ENCODE peak calls at places on chromosome 3, in five cellular contexts. One of them, this sample, is unnamed.

GRCh38 chr3:123352134-123352554 is 96.7 kb downstream of the ADCY5 start:
- DNase-seq in GM13976: no peak
- DNase-seq in fibroblast of pulmonary artery: no peak
- DNase-seq in RWPE1: no peak
- DNase-seq in fibroblast of lung: no peak
- DNase-seq in this sample: no peak

GRCh38 chr3:12532182-12532581 is 13.1 kb downstream of the MKRN2OS start:
- DNase-seq in fibroblast of lung: no peak
- DNase-seq in fibroblast of pulmonary artery: no peak
- DNase-seq in GM13976: no peak
- DNase-seq in RWPE1: no peak
- DNase-seq in this sample: no peak

GRCh38 chr3:4730734-4731133 is 237.6 kb downstream of the ITPR1 start:
- DNase-seq in fibroblast of pulmonary artery: no peak
- DNase-seq in GM13976: no peak
- DNase-seq in fibroblast of lung: no peak
- DNase-seq in RWPE1: no peak
- DNase-seq in this sample: no peak

GRCh38 chr3:125125822-125126245 is 70.0 kb upstream of the HEG1 start:
- DNase-seq in RWPE1: peak; percentile 46
- DNase-seq in fibroblast of lung: peak; percentile 94
- DNase-seq in fibroblast of pulmonary artery: peak; percentile 95
- DNase-seq in GM13976: no peak
- DNase-seq in this sample: no peak

GRCh38 chr3:81349941-81350340 is 411.5 kb downstream of the GBE1 start:
- DNase-seq in GM13976: no peak
- DNase-seq in fibroblast of pulmonary artery: no peak
- DNase-seq in RWPE1: no peak
- DNase-seq in fibroblast of lung: no peak
- DNase-seq in this sample: no peak

GRCh38 chr3:62527484-62527883 is 154.1 kb upstream of the FEZF2 start:
- DNase-seq in RWPE1: no peak
- DNase-seq in GM13976: no peak
- DNase-seq in fibroblast of lung: no peak
- DNase-seq in fibroblast of pulmonary artery: no peak
- DNase-seq in this sample: no peak

GRCh38 chr3:180040966-180041365 is 4.2 kb upstream of the PEX5L start:
- DNase-seq in RWPE1: no peak
- DNase-seq in fibroblast of pulmonary artery: no peak
- DNase-seq in fibroblast of lung: no peak
- DNase-seq in GM13976: no peak
- DNase-seq in this sample: no peak

GRCh38 chr3:98741121-98741716 is 21.9 kb upstream of the ST3GAL6 start:
- DNase-seq in RWPE1: peak; percentile 36
- DNase-seq in fibroblast of pulmonary artery: peak; percentile 83
- DNase-seq in GM13976: no peak
- DNase-seq in fibroblast of lung: peak; percentile 50
- DNase-seq in this sample: no peak

GRCh38 chr3:72949016-72949415 is 47.6 kb upstream of the PPP4R2 start:
- DNase-seq in RWPE1: no peak
- DNase-seq in fibroblast of pulmonary artery: no peak
- DNase-seq in fibroblast of lung: no peak
- DNase-seq in GM13976: no peak
- DNase-seq in this sample: no peak

GRCh38 chr3:40615916-40616315 is 91.2 kb downstream of the ZNF621 start:
- DNase-seq in RWPE1: no peak
- DNase-seq in fibroblast of pulmonary artery: no peak
- DNase-seq in GM13976: no peak
- DNase-seq in fibroblast of lung: no peak
- DNase-seq in this sample: no peak

GRCh38 chr3:46442591-46443530 is 21.8 kb downstream of the LTF start:
- DNase-seq in RWPE1: peak; percentile 37
- DNase-seq in GM13976: peak; percentile 66
- DNase-seq in fibroblast of pulmonary artery: no peak
- DNase-seq in fibroblast of lung: peak; percentile 60
- DNase-seq in this sample: peak; percentile 31

GRCh38 chr3:51434746-51435323 is 43.8 kb downstream of the RBM15B start:
- DNase-seq in fibroblast of pulmonary artery: peak; percentile 72
- DNase-seq in GM13976: peak; percentile 63
- DNase-seq in RWPE1: peak; percentile 8
- DNase-seq in fibroblast of lung: peak; percentile 53
- DNase-seq in this sample: peak; percentile 26

GRCh38 chr3:66153471-66153870 is 67.3 kb upstream of the SLC25A26 start:
- DNase-seq in fibroblast of lung: no peak
- DNase-seq in RWPE1: no peak
- DNase-seq in fibroblast of pulmonary artery: peak; percentile 6
- DNase-seq in GM13976: no peak
- DNase-seq in this sample: no peak

GRCh38 chr3:189772584-189772983 is 141.4 kb downstream of the TP63 start:
- DNase-seq in fibroblast of lung: peak; percentile 6
- DNase-seq in GM13976: no peak
- DNase-seq in RWPE1: no peak
- DNase-seq in fibroblast of pulmonary artery: peak; percentile 10
- DNase-seq in this sample: no peak

GRCh38 chr3:124834723-124835718 is 52.1 kb downstream of the ITGB5 start:
- DNase-seq in fibroblast of lung: peak; percentile 91
- DNase-seq in fibroblast of pulmonary artery: peak; percentile 90
- DNase-seq in GM13976: peak; percentile 75
- DNase-seq in RWPE1: peak; percentile 72
- DNase-seq in this sample: peak; percentile 23

GRCh38 chr3:32401541-32402052 is 9.9 kb downstream of the CMTM7 start:
- DNase-seq in GM13976: peak; percentile 72
- DNase-seq in RWPE1: no peak
- DNase-seq in fibroblast of lung: peak; percentile 70
- DNase-seq in fibroblast of pulmonary artery: peak; percentile 87
- DNase-seq in this sample: peak; percentile 79

GRCh38 chr3:5087209-5087608 is 34.9 kb upstream of the ARL8B start:
- DNase-seq in fibroblast of lung: no peak
- DNase-seq in GM13976: no peak
- DNase-seq in fibroblast of pulmonary artery: no peak
- DNase-seq in RWPE1: no peak
- DNase-seq in this sample: no peak

GRCh38 chr3:111484666-111485065 is 57.3 kb upstream of the CD96 start:
- DNase-seq in fibroblast of lung: peak; percentile 94
- DNase-seq in GM13976: no peak
- DNase-seq in fibroblast of pulmonary artery: peak; percentile 79
- DNase-seq in RWPE1: no peak
- DNase-seq in this sample: no peak

GRCh38 chr3:15269091-15269989 is 63.0 kb downstream of the SH3BP5 start:
- DNase-seq in GM13976: peak; percentile 85
- DNase-seq in fibroblast of lung: peak; percentile 92
- DNase-seq in RWPE1: peak; percentile 96
- DNase-seq in fibroblast of pulmonary artery: peak; percentile 96
- DNase-seq in this sample: no peak

GRCh38 chr3:116153174-116153573 is 292.1 kb downstream of the LSAMP start:
- DNase-seq in fibroblast of lung: peak; percentile 35
- DNase-seq in fibroblast of pulmonary artery: peak; percentile 4
- DNase-seq in RWPE1: no peak
- DNase-seq in GM13976: no peak
- DNase-seq in this sample: no peak

GRCh38 chr3:79467721-79468120 is 300.1 kb downstream of the ROBO1 start:
- DNase-seq in fibroblast of lung: no peak
- DNase-seq in GM13976: no peak
- DNase-seq in fibroblast of pulmonary artery: no peak
- DNase-seq in RWPE1: peak; percentile 29
- DNase-seq in this sample: no peak

GRCh38 chr3:66353530-66353929 is 132.7 kb downstream of the SLC25A26 start:
- DNase-seq in GM13976: no peak
- DNase-seq in RWPE1: no peak
- DNase-seq in fibroblast of lung: peak; percentile 34
- DNase-seq in fibroblast of pulmonary artery: peak; percentile 48
- DNase-seq in this sample: no peak

GRCh38 chr3:53158700-53159414 is 2.2 kb upstream of the PRKCD start:
- DNase-seq in RWPE1: no peak
- DNase-seq in GM13976: no peak
- DNase-seq in fibroblast of pulmonary artery: peak; percentile 31
- DNase-seq in fibroblast of lung: no peak
- DNase-seq in this sample: no peak

GRCh38 chr3:13082677-13083076 is 9.4 kb upstream of the IQSEC1 start:
- DNase-seq in fibroblast of lung: no peak
- DNase-seq in GM13976: no peak
- DNase-seq in RWPE1: no peak
- DNase-seq in fibroblast of pulmonary artery: no peak
- DNase-seq in this sample: no peak

GRCh38 chr3:21894459-21895083 is 143.6 kb upstream of the ZNF385D start:
- DNase-seq in GM13976: no peak
- DNase-seq in fibroblast of lung: peak; percentile 62
- DNase-seq in fibroblast of pulmonary artery: peak; percentile 57
- DNase-seq in RWPE1: peak; percentile 0
- DNase-seq in this sample: peak; percentile 7

GRCh38 chr3:94098487-94098886 is 35.6 kb downstream of the NSUN3 start:
- DNase-seq in fibroblast of pulmonary artery: peak; percentile 91
- DNase-seq in fibroblast of lung: no peak
- DNase-seq in RWPE1: no peak
- DNase-seq in GM13976: no peak
- DNase-seq in this sample: no peak

GRCh38 chr3:126127452-126127851 is 43.5 kb upstream of the SLC41A3 start:
- DNase-seq in fibroblast of pulmonary artery: no peak
- DNase-seq in GM13976: no peak
- DNase-seq in fibroblast of lung: no peak
- DNase-seq in RWPE1: no peak
- DNase-seq in this sample: no peak

GRCh38 chr3:42159147-42159546 is 68.0 kb downstream of the TRAK1 start:
- DNase-seq in RWPE1: no peak
- DNase-seq in fibroblast of pulmonary artery: no peak
- DNase-seq in GM13976: no peak
- DNase-seq in fibroblast of lung: no peak
- DNase-seq in this sample: no peak

GRCh38 chr3:109803274-109803673 is 465.9 kb upstream of the DPPA4 start:
- DNase-seq in RWPE1: peak; percentile 13
- DNase-seq in fibroblast of pulmonary artery: no peak
- DNase-seq in GM13976: no peak
- DNase-seq in fibroblast of lung: no peak
- DNase-seq in this sample: no peak
- TF ChIP-seq CTCF in RWPE1: no peak
- TF ChIP-seq CTCF in fibroblast of pulmonary artery: peak; percentile 53
- TF ChIP-seq CTCF in GM13976: no peak
- TF ChIP-seq CTCF in fibroblast of lung: peak; percentile 34
- TF ChIP-seq CTCF in this sample: peak; percentile 39

GRCh38 chr3:141844812-141845211 is 31.6 kb upstream of the ATP1B3 start:
- DNase-seq in GM13976: no peak
- DNase-seq in RWPE1: no peak
- DNase-seq in fibroblast of lung: no peak
- DNase-seq in fibroblast of pulmonary artery: no peak
- DNase-seq in this sample: no peak

GRCh38 chr3:141844108-141844507 is 32.3 kb upstream of the ATP1B3 start:
- DNase-seq in GM13976: no peak
- DNase-seq in RWPE1: no peak
- DNase-seq in fibroblast of pulmonary artery: no peak
- DNase-seq in fibroblast of lung: no peak
- DNase-seq in this sample: no peak

GRCh38 chr3:141846050-141846433 is 30.4 kb upstream of the ATP1B3 start:
- DNase-seq in fibroblast of pulmonary artery: no peak
- DNase-seq in GM13976: no peak
- DNase-seq in RWPE1: no peak
- DNase-seq in fibroblast of lung: no peak
- DNase-seq in this sample: no peak

GRCh38 chr3:141849056-141849814 is 27.2 kb upstream of the ATP1B3 start:
- DNase-seq in GM13976: no peak
- DNase-seq in RWPE1: no peak
- DNase-seq in fibroblast of pulmonary artery: no peak
- DNase-seq in fibroblast of lung: no peak
- DNase-seq in this sample: no peak

GRCh38 chr3:141845407-141846049 is 30.9 kb upstream of the ATP1B3 start:
- DNase-seq in GM13976: no peak
- DNase-seq in RWPE1: no peak
- DNase-seq in fibroblast of pulmonary artery: no peak
- DNase-seq in fibroblast of lung: no peak
- DNase-seq in this sample: peak; percentile 9
- TF ChIP-seq CTCF in GM13976: no peak
- TF ChIP-seq CTCF in RWPE1: no peak
- TF ChIP-seq CTCF in fibroblast of pulmonary artery: no peak
- TF ChIP-seq CTCF in fibroblast of lung: no peak
- TF ChIP-seq CTCF in this sample: peak; percentile 21

DNA sequence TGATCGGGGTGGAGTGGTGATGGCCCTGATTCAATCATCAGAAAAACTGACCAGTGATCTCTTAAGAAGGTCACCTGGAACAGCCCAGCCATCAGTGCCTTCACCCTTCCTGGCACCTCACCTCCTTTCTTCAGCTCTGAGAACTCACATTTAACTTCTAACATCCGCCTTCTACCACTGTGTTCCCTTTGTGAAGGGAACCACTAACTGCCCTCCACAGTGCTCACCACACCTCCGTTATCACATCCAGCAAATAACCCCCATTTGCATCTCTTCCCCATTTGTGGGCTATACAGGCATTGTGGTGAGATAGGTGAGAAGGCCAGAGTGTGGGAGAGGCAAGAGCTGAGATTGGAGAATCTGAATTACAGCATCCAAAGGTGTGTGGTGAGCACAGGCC is 107.4 kb downstream of the PLCL2 start:
- DNase-seq in fibroblast of pulmonary artery: no peak
- DNase-seq in GM13976: no peak
- DNase-seq in RWPE1: no peak
- DNase-seq in fibroblast of lung: no peak
- DNase-seq in this sample: no peak
- TF ChIP-seq CTCF in fibroblast of pulmonary artery: no peak
- TF ChIP-seq CTCF in GM13976: no peak
- TF ChIP-seq CTCF in RWPE1: no peak
- TF ChIP-seq CTCF in fibroblast of lung: no peak
- TF ChIP-seq CTCF in this sample: no peak

GRCh38 chr3:149959443-149959842 is 11.3 kb downstream of the PFN2 start:
- DNase-seq in fibroblast of lung: peak; percentile 28
- DNase-seq in RWPE1: no peak
- DNase-seq in GM13976: no peak
- DNase-seq in fibroblast of pulmonary artery: no peak
- DNase-seq in this sample: no peak

GRCh38 chr3:149955449-149955848 is 15.2 kb downstream of the PFN2 start:
- DNase-seq in GM13976: no peak
- DNase-seq in RWPE1: no peak
- DNase-seq in fibroblast of pulmonary artery: no peak
- DNase-seq in fibroblast of lung: no peak
- DNase-seq in this sample: no peak

GRCh38 chr3:149957352-149958140 is 13.1 kb downstream of the PFN2 start:
- DNase-seq in GM13976: no peak
- DNase-seq in RWPE1: no peak
- DNase-seq in fibroblast of pulmonary artery: no peak
- DNase-seq in fibroblast of lung: no peak
- DNase-seq in this sample: no peak

GRCh38 chr3:149954812-149955211 is 15.9 kb downstream of the PFN2 start:
- DNase-seq in RWPE1: no peak
- DNase-seq in GM13976: no peak
- DNase-seq in fibroblast of pulmonary artery: no peak
- DNase-seq in fibroblast of lung: no peak
- DNase-seq in this sample: no peak

DNA sequence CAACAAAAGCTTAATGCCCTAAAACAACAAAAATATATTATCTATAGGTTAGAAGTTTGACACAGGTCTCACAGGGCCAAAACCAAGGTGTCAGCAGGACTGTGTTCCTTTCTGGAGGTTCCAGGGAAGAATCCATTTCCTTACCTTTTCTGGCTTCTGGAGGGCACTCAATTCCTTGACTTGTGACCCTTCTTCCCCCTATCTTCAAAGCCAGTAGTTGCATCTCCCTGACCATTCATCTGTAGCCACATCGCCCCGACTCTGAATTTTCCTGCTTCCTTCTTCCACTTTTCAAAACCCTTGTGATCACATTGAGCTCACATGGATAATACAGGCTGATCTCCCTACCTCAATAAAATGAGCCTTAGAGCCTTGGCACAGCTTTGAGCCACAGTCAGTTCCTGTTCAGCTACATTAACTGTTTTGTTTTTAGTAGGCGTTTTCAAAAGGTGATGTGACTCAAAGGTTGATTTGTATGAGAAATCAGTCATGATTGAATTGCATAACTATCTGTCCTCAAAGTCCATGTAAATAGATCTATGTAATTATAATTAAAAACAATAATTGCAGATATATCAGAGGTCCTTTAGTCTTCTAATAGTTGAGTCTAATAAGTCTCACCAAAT is 12.4 kb downstream of the PFN2 start:
- DNase-seq in fibroblast of lung: no peak
- DNase-seq in fibroblast of pulmonary artery: no peak
- DNase-seq in GM13976: no peak
- DNase-seq in RWPE1: no peak
- DNase-seq in this sample: no peak
- TF ChIP-seq CTCF in fibroblast of lung: no peak
- TF ChIP-seq CTCF in fibroblast of pulmonary artery: no peak
- TF ChIP-seq CTCF in GM13976: no peak
- TF ChIP-seq CTCF in RWPE1: no peak
- TF ChIP-seq CTCF in this sample: no peak

This sample was measured in nephron progenitor cell.